ENCODE peak calls at places on chromosomes 1 and 21, in nine cellular contexts. Z is uterus; N is CD4-positive, CD25-positive, alpha-beta regulatory T cell; R is neuronal stem cell; V is neural progenitor cell; S is pancreas; O is mesenchymal stem cell; Q is adrenal gland; X is heart left ventricle. H is an unnamed sample.

GRCh38 chr21:42644223-42645208 is 8.9 kb upstream of the PDE9A start:
- DNase-seq in X (peak; percentile 17), O (peak; percentile 87), N (no peak), Z (no peak), R (no peak), S (no peak), V (no peak), Q (no peak), H (no peak)

GRCh38 chr1:61640531-61641125 is 84.3 kb downstream of the TM2D1 start:
- DNase-seq in V (no peak), O (no peak), R (no peak), S (no peak), X (peak; percentile 42), Q (no peak), N (no peak), Z (peak; percentile 47), H (no peak)

GRCh38 chr1:5220881-5221280 is 566.5 kb downstream of the AJAP1 start:
- DNase-seq in Z (no peak), Q (no peak), R (no peak), X (no peak), O (no peak), N (no peak), S (no peak), V (no peak), H (no peak)

GRCh38 chr1:64864018-64864945 is 102.1 kb downstream of the JAK1 start:
- DNase-seq in O (peak; percentile 16), Q (peak; percentile 82), X (peak; percentile 77), Z (peak; percentile 46), V (no peak), S (no peak), R (no peak), N (peak; percentile 45), H (no peak)

GRCh38 chr1:109490029-109490933 is 3.6 kb upstream of the CYB561D1 start:
- DNase-seq in Z (peak; percentile 70), R (no peak), Q (peak; percentile 88), V (peak; percentile 73), S (peak; percentile 48), X (peak; percentile 68), O (peak; percentile 73), N (peak; percentile 68), H (peak; percentile 78)

GRCh38 chr1:166848193-166848592 is 8.9 kb downstream of the POGK start:
- DNase-seq in N (no peak), X (no peak), R (no peak), O (no peak), Q (no peak), Z (no peak), V (no peak), S (no peak), H (no peak)

GRCh38 chr21:34580181-34580700 is 34.7 kb downstream of the RCAN1 start:
- DNase-seq in V (no peak), X (peak; percentile 84), Q (peak; percentile 73), R (no peak), N (no peak), O (no peak), Z (no peak), S (no peak), H (no peak)

GRCh38 chr1:11979453-11979817 is 809 bp upstream of the MFN2 start:
- DNase-seq in S (no peak), O (no peak), R (peak; percentile 5), Z (no peak), V (peak; percentile 58), N (no peak), Q (no peak), X (no peak), H (no peak)

GRCh38 chr1:113453771-113454083 is 63.4 kb downstream of the MAGI3 start:
- DNase-seq in X (no peak), S (no peak), V (no peak), R (no peak), O (no peak), Z (no peak), N (no peak), Q (no peak), H (no peak)

GRCh38 chr1:63931468-63931867 is 157.7 kb downstream of the ROR1 start:
- DNase-seq in R (no peak), Z (no peak), Q (no peak), S (no peak), N (no peak), V (no peak), O (peak; percentile 45), X (no peak), H (no peak)

GRCh38 chr1:41843378-41843777 is 75.3 kb downstream of the HIVEP3 start:
- DNase-seq in Z (no peak), S (no peak), N (no peak), O (peak; percentile 62), X (no peak), R (no peak), Q (no peak), V (no peak), H (no peak)

GRCh38 chr1:101187287-101187686 is 49.5 kb upstream of the S1PR1 start:
- DNase-seq in S (no peak), V (no peak), Z (no peak), N (no peak), X (no peak), O (peak; percentile 16), R (no peak), Q (no peak), H (no peak)

GRCh38 chr1:82565546-82565945 is 764.8 kb downstream of the ADGRL2 start:
- DNase-seq in Z (no peak), S (no peak), O (no peak), R (no peak), Q (no peak), N (no peak), V (no peak), X (no peak), H (no peak)

GRCh38 chr21:26099610-26100219 is 70.9 kb downstream of the APP start:
- DNase-seq in N (no peak), V (no peak), X (no peak), R (no peak), Q (no peak), Z (no peak), S (no peak), O (no peak), H (no peak)

GRCh38 chr1:185155600-185156320 is 993 bp downstream of the TRMT1L start:
- DNase-seq in Z (no peak), R (peak; percentile 3), N (peak; percentile 49), V (peak; percentile 3), O (peak; percentile 59), X (no peak), S (no peak), Q (no peak), H (no peak)

GRCh38 chr1:25922064-25922632 is 15.9 kb upstream of the STMN1 start:
- DNase-seq in O (no peak), Q (no peak), X (no peak), V (no peak), R (no peak), Z (no peak), S (no peak), N (no peak), H (no peak)

GRCh38 chr1:8026153-8026975 is at the start of gene ERRFI1:
- DNase-seq in Z (peak; percentile 93), R (peak; percentile 96), Q (peak; percentile 97), S (peak; percentile 94), N (peak; percentile 86), O (peak; percentile 95), V (peak; percentile 98), X (peak; percentile 96), H (peak; percentile 93)

GRCh38 chr1:223667484-223668182 is 2.1 kb upstream of the CAPN8 start:
- DNase-seq in Q (no peak), V (no peak), Z (no peak), S (no peak), R (no peak), X (no peak), O (peak; percentile 11), N (no peak), H (no peak)
- H3K9me3 ChIP-seq in Q (no peaks in the 10 kb centered on the region), V (no peaks in the 10 kb centered on the region), Z (no peaks in the 10 kb centered on the region), S (no peaks in the 10 kb centered on the region), R (no peaks in the 10 kb centered on the region), X (no peaks in the 10 kb centered on the region), O (no peaks in the 10 kb centered on the region), N (no peaks in the 10 kb centered on the region), H (no peaks in the 10 kb centered on the region)

GRCh38 chr1:154500533-154500932 is 1.5 kb upstream of the TDRD10 start:
- DNase-seq in N (no peak), O (no peak), V (no peak), S (no peak), Q (no peak), Z (no peak), R (no peak), X (no peak), H (no peak)
- H3K4me3 ChIP-seq in N (no peak overlapping the region), O (no peak overlapping the region), V (no peak overlapping the region), S (no peak overlapping the region), Q (no peak overlapping the region), Z (peak overlapping the region; percentile 1), R (no peak overlapping the region), X (peak overlapping the region; percentile 73), H (no peak overlapping the region)

GRCh38 chr1:31453384-31454079 is 40.5 kb downstream of the SERINC2 start:
- DNase-seq in S (no peak), R (no peak), N (no peak), Q (no peak), Z (no peak), X (no peak), V (no peak), O (no peak), H (no peak)

GRCh38 chr1:31460027-31460426 is 47.0 kb downstream of the SERINC2 start:
- DNase-seq in N (no peak), R (no peak), V (peak; percentile 68), Q (no peak), O (peak; percentile 6), Z (no peak), X (no peak), S (no peak), H (peak; percentile 25)

DNA sequence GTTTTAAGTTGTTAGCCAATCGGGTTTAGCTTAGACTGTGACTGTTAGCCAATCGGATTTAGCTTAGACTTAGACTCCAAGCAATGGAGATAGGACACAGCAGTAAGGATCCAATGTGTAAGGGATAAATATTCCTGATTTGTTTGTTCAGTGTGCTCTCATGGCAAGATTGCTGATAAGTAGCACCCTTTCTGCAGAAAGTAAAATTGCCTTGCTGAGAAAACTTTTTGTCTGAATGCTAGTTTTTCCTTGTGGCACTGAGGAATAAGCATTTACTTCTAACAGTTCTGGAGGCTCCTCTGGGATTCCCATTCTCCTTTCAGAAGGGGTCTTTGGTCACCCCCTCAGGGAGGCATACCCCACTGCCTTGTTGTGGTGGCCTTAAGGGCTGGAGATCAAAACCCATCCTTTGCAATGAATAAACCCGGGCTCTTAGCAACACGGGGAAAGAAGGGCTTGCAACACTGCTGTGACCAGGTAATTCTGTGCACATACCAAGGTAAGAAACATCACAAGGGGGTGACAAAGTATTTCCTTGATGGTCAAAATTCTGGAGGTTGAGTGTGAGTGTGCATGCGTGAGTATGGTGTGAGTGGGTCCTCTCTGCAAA is 45.4 kb downstream of the SERINC2 start:
- DNase-seq in S (no peak), V (no peak), N (no peak), R (no peak), O (no peak), Z (no peak), Q (no peak), X (no peak), H (no peak)
- H3K9me3 ChIP-seq in S (peaks cover 3% of the 10 kb centered on the region), V (no peaks in the 10 kb centered on the region), N (peaks cover 37% of the 10 kb centered on the region), R (peaks cover 17% of the 10 kb centered on the region), O (peaks cover 84% of the 10 kb centered on the region), Z (peaks cover 13% of the 10 kb centered on the region), Q (no peaks in the 10 kb centered on the region), X (peaks cover 37% of the 10 kb centered on the region), H (peaks cover 16% of the 10 kb centered on the region)

DNA sequence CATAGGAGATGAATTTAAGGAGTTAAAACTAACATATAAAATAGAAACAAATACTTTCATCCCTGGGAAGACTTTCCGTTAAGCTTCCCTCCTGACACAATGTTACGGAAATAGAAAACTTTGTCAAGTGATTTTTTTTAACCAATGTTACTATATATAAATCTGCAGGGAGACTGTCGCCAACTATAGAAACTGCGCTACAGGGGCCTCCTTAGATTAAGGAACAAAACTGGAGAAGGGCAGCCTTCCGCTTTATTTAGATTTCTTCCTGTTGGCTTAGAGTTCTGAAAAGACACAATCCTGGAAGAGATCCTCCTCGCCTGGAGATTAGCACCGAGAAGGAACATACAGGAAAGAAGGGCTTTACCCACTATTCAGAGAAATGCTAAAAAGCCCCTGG is 1.5 kb downstream of the MGST3 start:
- DNase-seq in O (peak; percentile 39), R (no peak), V (peak; percentile 46), S (no peak), N (no peak), Z (no peak), X (no peak), Q (no peak), H (no peak)
- H3K4me3 ChIP-seq in O (peak overlapping the region; percentile 97), R (peak overlapping the region; percentile 79), V (peak overlapping the region; percentile 80), S (peak overlapping the region; percentile 80), N (peak overlapping the region; percentile 92), Z (peak overlapping the region; percentile 62), X (peak overlapping the region; percentile 87), Q (peak overlapping the region; percentile 31), H (peak overlapping the region; percentile 93)

H was measured in WERI-Rb-1.